ENCODE peak calls at places on chromosomes 16 and 17, in nine cellular contexts. One of them, this sample, is unnamed.

GRCh38 chr17:17767096-17767470 is 69.7 kb downstream of the SREBF1 start:
- DNase-seq in LoVo: no peak
- DNase-seq in NCI-H460: no peak
- DNase-seq in NCI-H524: no peak
- DNase-seq in DMS53: no peak
- DNase-seq in HL-60: no peak
- DNase-seq in NCI-H2171 treated with DMSO at 0.1 percent for 48 hours: no peak
- DNase-seq in dermis microvascular lymphatic vessel endothelial cell: no peak
- DNase-seq in SJSA1: no peak
- DNase-seq in this sample: no peak

GRCh38 chr17:31116167-31116566 is 21.4 kb downstream of the NF1 start:
- DNase-seq in DMS53: no peak
- DNase-seq in HL-60: no peak
- DNase-seq in NCI-H524: no peak
- DNase-seq in LoVo: no peak
- DNase-seq in NCI-H460: no peak
- DNase-seq in NCI-H2171 treated with DMSO at 0.1 percent for 48 hours: no peak
- DNase-seq in dermis microvascular lymphatic vessel endothelial cell: no peak
- DNase-seq in SJSA1: no peak
- DNase-seq in this sample: no peak

GRCh38 chr17:62592305-62593099 is 35.0 kb upstream of the MRC2 start:
- DNase-seq in NCI-H460: no peak
- DNase-seq in NCI-H524: no peak
- DNase-seq in LoVo: no peak
- DNase-seq in DMS53: no peak
- DNase-seq in HL-60: no peak
- DNase-seq in NCI-H2171 treated with DMSO at 0.1 percent for 48 hours: no peak
- DNase-seq in SJSA1: peak
- DNase-seq in dermis microvascular lymphatic vessel endothelial cell: peak
- DNase-seq in this sample: no peak

GRCh38 chr17:82239926-82240505 is 11.2 kb downstream of the SLC16A3 start:
- DNase-seq in NCI-H460: no peak
- DNase-seq in DMS53: peak
- DNase-seq in HL-60: peak
- DNase-seq in NCI-H2171 treated with DMSO at 0.1 percent for 48 hours: no peak
- DNase-seq in SJSA1: no peak
- DNase-seq in NCI-H524: no peak
- DNase-seq in LoVo: no peak
- DNase-seq in dermis microvascular lymphatic vessel endothelial cell: no peak
- DNase-seq in this sample: no peak

GRCh38 chr16:15975172-15975571 is 25.8 kb downstream of the ABCC1 start:
- DNase-seq in NCI-H2171 treated with DMSO at 0.1 percent for 48 hours: no peak
- DNase-seq in SJSA1: no peak
- DNase-seq in NCI-H460: no peak
- DNase-seq in DMS53: no peak
- DNase-seq in dermis microvascular lymphatic vessel endothelial cell: no peak
- DNase-seq in LoVo: no peak
- DNase-seq in NCI-H524: no peak
- DNase-seq in HL-60: no peak
- DNase-seq in this sample: no peak

GRCh38 chr17:70181866-70182265 is 12.5 kb downstream of the KCNJ2 start:
- DNase-seq in DMS53: no peak
- DNase-seq in NCI-H524: no peak
- DNase-seq in HL-60: no peak
- DNase-seq in SJSA1: no peak
- DNase-seq in LoVo: no peak
- DNase-seq in NCI-H460: no peak
- DNase-seq in NCI-H2171 treated with DMSO at 0.1 percent for 48 hours: no peak
- DNase-seq in dermis microvascular lymphatic vessel endothelial cell: no peak
- DNase-seq in this sample: no peak

GRCh38 chr17:17935321-17936271 is 36.6 kb downstream of the TOM1L2 start:
- DNase-seq in NCI-H460: no peak
- DNase-seq in SJSA1: peak
- DNase-seq in DMS53: no peak
- DNase-seq in NCI-H2171 treated with DMSO at 0.1 percent for 48 hours: no peak
- DNase-seq in NCI-H524: no peak
- DNase-seq in dermis microvascular lymphatic vessel endothelial cell: no peak
- DNase-seq in LoVo: peak
- DNase-seq in HL-60: peak
- DNase-seq in this sample: no peak

GRCh38 chr17:6090253-6090652 is 20.1 kb downstream of the WSCD1 start:
- DNase-seq in NCI-H2171 treated with DMSO at 0.1 percent for 48 hours: no peak
- DNase-seq in NCI-H524: no peak
- DNase-seq in HL-60: no peak
- DNase-seq in LoVo: no peak
- DNase-seq in SJSA1: no peak
- DNase-seq in NCI-H460: no peak
- DNase-seq in dermis microvascular lymphatic vessel endothelial cell: no peak
- DNase-seq in DMS53: no peak
- DNase-seq in this sample: no peak

GRCh38 chr16:2046889-2047329 is 725 bp downstream of the NTHL1 start:
- DNase-seq in dermis microvascular lymphatic vessel endothelial cell: no peak
- DNase-seq in HL-60: no peak
- DNase-seq in DMS53: peak
- DNase-seq in SJSA1: no peak
- DNase-seq in NCI-H460: no peak
- DNase-seq in LoVo: no peak
- DNase-seq in NCI-H2171 treated with DMSO at 0.1 percent for 48 hours: peak
- DNase-seq in NCI-H524: no peak
- DNase-seq in this sample: no peak

GRCh38 chr17:62755139-62755851 is 52.8 kb downstream of the MARCHF10 start:
- DNase-seq in DMS53: peak
- DNase-seq in NCI-H460: no peak
- DNase-seq in HL-60: no peak
- DNase-seq in NCI-H2171 treated with DMSO at 0.1 percent for 48 hours: no peak
- DNase-seq in dermis microvascular lymphatic vessel endothelial cell: no peak
- DNase-seq in SJSA1: no peak
- DNase-seq in NCI-H524: no peak
- DNase-seq in LoVo: no peak
- DNase-seq in this sample: no peak

GRCh38 chr17:9098242-9098641 is 76.9 kb downstream of the NTN1 start:
- DNase-seq in SJSA1: no peak
- DNase-seq in LoVo: no peak
- DNase-seq in dermis microvascular lymphatic vessel endothelial cell: no peak
- DNase-seq in NCI-H524: no peak
- DNase-seq in HL-60: no peak
- DNase-seq in NCI-H2171 treated with DMSO at 0.1 percent for 48 hours: no peak
- DNase-seq in DMS53: no peak
- DNase-seq in NCI-H460: no peak
- DNase-seq in this sample: no peak

GRCh38 chr17:13114601-13115024 is 96.8 kb upstream of the ELAC2 start:
- DNase-seq in NCI-H460: peak
- DNase-seq in SJSA1: peak
- DNase-seq in LoVo: peak
- DNase-seq in dermis microvascular lymphatic vessel endothelial cell: no peak
- DNase-seq in HL-60: peak
- DNase-seq in NCI-H524: no peak
- DNase-seq in DMS53: peak
- DNase-seq in NCI-H2171 treated with DMSO at 0.1 percent for 48 hours: peak
- DNase-seq in this sample: no peak

GRCh38 chr16:361872-362701 is 8.3 kb downstream of the MRPL28 start:
- DNase-seq in NCI-H524: peak
- DNase-seq in DMS53: peak
- DNase-seq in NCI-H460: peak
- DNase-seq in NCI-H2171 treated with DMSO at 0.1 percent for 48 hours: peak
- DNase-seq in SJSA1: peak
- DNase-seq in LoVo: peak
- DNase-seq in dermis microvascular lymphatic vessel endothelial cell: peak
- DNase-seq in HL-60: peak
- DNase-seq in this sample: peak

GRCh38 chr17:49723423-49723822 is 15.7 kb upstream of the SLC35B1 start:
- DNase-seq in LoVo: no peak
- DNase-seq in dermis microvascular lymphatic vessel endothelial cell: no peak
- DNase-seq in DMS53: no peak
- DNase-seq in NCI-H524: peak
- DNase-seq in NCI-H460: no peak
- DNase-seq in SJSA1: no peak
- DNase-seq in HL-60: peak
- DNase-seq in NCI-H2171 treated with DMSO at 0.1 percent for 48 hours: peak
- DNase-seq in this sample: no peak

GRCh38 chr16:68752602-68753001 is 15.5 kb downstream of the CDH1 start:
- DNase-seq in HL-60: no peak
- DNase-seq in DMS53: peak
- DNase-seq in NCI-H2171 treated with DMSO at 0.1 percent for 48 hours: peak
- DNase-seq in LoVo: peak
- DNase-seq in NCI-H460: no peak
- DNase-seq in SJSA1: no peak
- DNase-seq in NCI-H524: peak
- DNase-seq in dermis microvascular lymphatic vessel endothelial cell: no peak
- DNase-seq in this sample: no peak

GRCh38 chr17:79009397-79010303 is at the start of gene CANT1:
- DNase-seq in NCI-H524: peak
- DNase-seq in SJSA1: peak
- DNase-seq in NCI-H460: peak
- DNase-seq in HL-60: peak
- DNase-seq in LoVo: peak
- DNase-seq in NCI-H2171 treated with DMSO at 0.1 percent for 48 hours: peak
- DNase-seq in DMS53: peak
- DNase-seq in dermis microvascular lymphatic vessel endothelial cell: peak
- DNase-seq in this sample: peak

GRCh38 chr17:59890720-59891119 is 2.0 kb downstream of the TUBD1 start:
- DNase-seq in HL-60: no peak
- DNase-seq in NCI-H524: no peak
- DNase-seq in SJSA1: no peak
- DNase-seq in LoVo: no peak
- DNase-seq in NCI-H2171 treated with DMSO at 0.1 percent for 48 hours: no peak
- DNase-seq in DMS53: no peak
- DNase-seq in dermis microvascular lymphatic vessel endothelial cell: no peak
- DNase-seq in NCI-H460: no peak
- DNase-seq in this sample: no peak

GRCh38 chr17:17536702-17537101 is 40.5 kb upstream of the RASD1 start:
- DNase-seq in HL-60: no peak
- DNase-seq in DMS53: peak
- DNase-seq in NCI-H524: no peak
- DNase-seq in SJSA1: no peak
- DNase-seq in dermis microvascular lymphatic vessel endothelial cell: no peak
- DNase-seq in NCI-H2171 treated with DMSO at 0.1 percent for 48 hours: no peak
- DNase-seq in NCI-H460: no peak
- DNase-seq in LoVo: no peak
- DNase-seq in this sample: no peak

GRCh38 chr17:8387914-8388651 is 5.1 kb upstream of the RPL26 start:
- DNase-seq in NCI-H460: no peak
- DNase-seq in LoVo: no peak
- DNase-seq in DMS53: no peak
- DNase-seq in NCI-H524: no peak
- DNase-seq in NCI-H2171 treated with DMSO at 0.1 percent for 48 hours: no peak
- DNase-seq in HL-60: no peak
- DNase-seq in SJSA1: no peak
- DNase-seq in dermis microvascular lymphatic vessel endothelial cell: no peak
- DNase-seq in this sample: no peak

GRCh38 chr16:50303041-50303604 is 36.8 kb downstream of the ADCY7 start:
- DNase-seq in SJSA1: peak
- DNase-seq in DMS53: no peak
- DNase-seq in dermis microvascular lymphatic vessel endothelial cell: no peak
- DNase-seq in HL-60: no peak
- DNase-seq in NCI-H460: no peak
- DNase-seq in LoVo: no peak
- DNase-seq in NCI-H2171 treated with DMSO at 0.1 percent for 48 hours: no peak
- DNase-seq in NCI-H524: no peak
- DNase-seq in this sample: no peak

GRCh38 chr16:55021595-55022475 is 91.2 kb downstream of the IRX5 start:
- DNase-seq in NCI-H2171 treated with DMSO at 0.1 percent for 48 hours: peak
- DNase-seq in DMS53: peak
- DNase-seq in LoVo: peak
- DNase-seq in HL-60: no peak
- DNase-seq in NCI-H524: peak
- DNase-seq in NCI-H460: peak
- DNase-seq in SJSA1: peak
- DNase-seq in dermis microvascular lymphatic vessel endothelial cell: no peak
- DNase-seq in this sample: no peak

GRCh38 chr16:56872863-56873391 is 7.9 kb downstream of the SLC12A3 start:
- DNase-seq in SJSA1: no peak
- DNase-seq in dermis microvascular lymphatic vessel endothelial cell: no peak
- DNase-seq in NCI-H460: no peak
- DNase-seq in NCI-H2171 treated with DMSO at 0.1 percent for 48 hours: no peak
- DNase-seq in HL-60: no peak
- DNase-seq in NCI-H524: no peak
- DNase-seq in DMS53: no peak
- DNase-seq in LoVo: no peak
- DNase-seq in this sample: no peak

GRCh38 chr17:55238931-55239297 is 25.8 kb upstream of the HLF start:
- DNase-seq in SJSA1: no peak
- DNase-seq in DMS53: peak
- DNase-seq in NCI-H524: peak
- DNase-seq in NCI-H2171 treated with DMSO at 0.1 percent for 48 hours: peak
- DNase-seq in NCI-H460: no peak
- DNase-seq in LoVo: peak
- DNase-seq in dermis microvascular lymphatic vessel endothelial cell: no peak
- DNase-seq in HL-60: no peak
- DNase-seq in this sample: no peak

GRCh38 chr17:64213995-64214507 is 49.0 kb downstream of the TEX2 start:
- DNase-seq in NCI-H460: no peak
- DNase-seq in NCI-H524: peak
- DNase-seq in NCI-H2171 treated with DMSO at 0.1 percent for 48 hours: peak
- DNase-seq in LoVo: no peak
- DNase-seq in DMS53: no peak
- DNase-seq in HL-60: no peak
- DNase-seq in SJSA1: no peak
- DNase-seq in dermis microvascular lymphatic vessel endothelial cell: no peak
- DNase-seq in this sample: no peak

GRCh38 chr16:84922351-84923135 is 88.8 kb downstream of the ZDHHC7 start:
- DNase-seq in NCI-H524: peak
- DNase-seq in NCI-H460: no peak
- DNase-seq in SJSA1: no peak
- DNase-seq in NCI-H2171 treated with DMSO at 0.1 percent for 48 hours: peak
- DNase-seq in DMS53: peak
- DNase-seq in HL-60: no peak
- DNase-seq in dermis microvascular lymphatic vessel endothelial cell: peak
- DNase-seq in LoVo: no peak
- DNase-seq in this sample: no peak